ENCODE peak calls at places on chromosomes 6 and 20, in seven cellular contexts. F is Right ventricle myocardium superior; Z is stimulated activated CD4-positive, alpha-beta T cell treated with anti-CD3 and anti-CD28 coated beads, Interleukin-1b, Interleukin-23, amount 100 ng/mL, for 4 hours; M is Caki2; Y is cardiac muscle cell; X is hypothalamus; C is NCI-H2029. L is an unnamed sample.
A peak's percentile ranks its signal among the peaks of the same experiment; 100 is the strongest.

GRCh38 chr20:58116505-58116904 is 111.9 kb downstream of the ANKRD60 start:
- DNase-seq in M (no peak), Z (no peak), Y (no peak), F (no peak), C (no peak), X (no peak), L (peak; percentile 2)

GRCh38 chr20:58109126-58109880 is 119.2 kb downstream of the ANKRD60 start:
- DNase-seq in Z (no peak), C (no peak), F (no peak), X (no peak), Y (no peak), M (no peak), L (peak; percentile 2)

GRCh38 chr20:7399575-7399974 is 540.7 kb downstream of the HAO1 start:
- DNase-seq in X (no peak), F (no peak), M (no peak), Z (no peak), Y (peak; percentile 65), C (no peak), L (no peak)

GRCh38 chr6:2841264-2842138 is at the start of gene SERPINB1:
- DNase-seq in M (peak; percentile 88), C (peak; percentile 96), Z (peak; percentile 65), Y (peak; percentile 93), X (no peak), F (peak; percentile 96), L (no peak)

GRCh38 chr6:157593596-157593995 is 212.6 kb downstream of the ZDHHC14 start:
- DNase-seq in C (no peak), M (no peak), Z (no peak), X (no peak), Y (no peak), F (no peak), L (peak; percentile 8)

GRCh38 chr20:24987873-24988835 is 4.4 kb downstream of the APMAP start:
- DNase-seq in Y (no peak), Z (no peak), C (no peak), M (no peak), X (no peak), F (no peak), L (no peak)

GRCh38 chr6:1216488-1216974 is 95.4 kb upstream of the FOXQ1 start:
- DNase-seq in Z (no peak), M (no peak), X (no peak), C (peak; percentile 52), Y (peak; percentile 25), F (no peak), L (no peak)

GRCh38 chr6:140663094-140663493 is 1288.6 kb upstream of the CITED2 start:
- DNase-seq in M (peak; percentile 32), Y (no peak), C (no peak), Z (no peak), X (no peak), F (no peak), L (no peak)

GRCh38 chr6:94254689-94255088 is 835.3 kb upstream of the EPHA7 start:
- DNase-seq in F (no peak), X (no peak), Y (peak; percentile 33), C (no peak), Z (no peak), M (no peak), L (peak; percentile 35)

GRCh38 chr6:13807691-13808090 is 6.7 kb downstream of the MCUR1 start:
- DNase-seq in F (no peak), C (no peak), Z (no peak), Y (no peak), X (no peak), M (no peak), L (no peak)

GRCh38 chr20:4545526-4545925 is 176.2 kb upstream of the PRND start:
- DNase-seq in F (no peak), Y (no peak), M (no peak), Z (no peak), X (no peak), C (no peak), L (no peak)

GRCh38 chr6:110039364-110039995 is 61.4 kb downstream of the GPR6 start:
- DNase-seq in Z (peak; percentile 76), F (peak; percentile 92), C (peak; percentile 86), X (peak; percentile 5), M (peak; percentile 64), Y (peak; percentile 87), L (peak; percentile 79)

GRCh38 chr6:44386929-44387345 is 569 bp upstream of the CDC5L start:
- DNase-seq in M (no peak), X (no peak), Z (no peak), C (no peak), F (no peak), Y (no peak), L (peak; percentile 58)

GRCh38 chr6:5152417-5152816 is 67.3 kb downstream of the PPP1R3G start:
- DNase-seq in X (no peak), Y (no peak), M (no peak), C (no peak), Z (no peak), F (no peak), L (no peak)

GRCh38 chr20:4920655-4921054 is 80.7 kb downstream of the SLC23A2 start:
- DNase-seq in M (no peak), Y (no peak), C (no peak), Z (no peak), X (no peak), F (no peak), L (no peak)

GRCh38 chr6:102015431-102015830 is 621.9 kb downstream of the GRIK2 start:
- DNase-seq in F (no peak), X (no peak), Y (no peak), C (no peak), Z (no peak), M (no peak), L (no peak)

GRCh38 chr6:66993272-66993671 is 1286.2 kb upstream of the EYS start:
- DNase-seq in X (no peak), F (no peak), M (no peak), Y (no peak), Z (no peak), C (no peak), L (no peak)

GRCh38 chr6:104472245-104472644 is 387.5 kb downstream of the HACE1 start:
- DNase-seq in X (no peak), F (no peak), M (no peak), Z (no peak), C (no peak), Y (no peak), L (no peak)

GRCh38 chr20:32445539-32446273 is 87.6 kb downstream of the ASXL1 start:
- DNase-seq in Z (no peak), Y (peak; percentile 43), X (no peak), C (no peak), M (no peak), F (no peak), L (no peak)

GRCh38 chr6:1916334-1916985 is 306.7 kb downstream of the FOXC1 start:
- DNase-seq in Y (no peak), C (no peak), F (no peak), Z (no peak), X (no peak), M (peak; percentile 89), L (no peak)

GRCh38 chr20:5657190-5657872 is 92.9 kb upstream of the SHLD1 start:
- DNase-seq in Z (no peak), Y (peak; percentile 12), M (peak; percentile 82), X (no peak), C (peak; percentile 70), F (peak; percentile 50), L (no peak)

GRCh38 chr20:36847710-36848040 is 28.3 kb upstream of the TLDC2 start:
- DNase-seq in X (no peak), Y (no peak), Z (no peak), C (no peak), M (no peak), F (no peak), L (no peak)